ENCODE peak calls at places on chromosomes 6 and 20, in eight cellular contexts. I is activated T-cell treated with anti-CD3 and anti-CD28 coated beads for 1 hour; J is activated CD4-positive, alpha-beta T cell treated with anti-CD3 and anti-CD28 coated beads, Interleukin-2, amount 50 U/mL, for 24 hours; D is activated CD4-positive, alpha-beta memory T cell treated with anti-CD3 and anti-CD28 coated beads for 36 hours; T is nucleus accumbens; V is activated naive CD4-positive, alpha-beta T cell; P is globus pallidus; B is B cell. W is an unnamed sample.

GRCh38 chr6:44043036-44043478 is 84.2 kb downstream of the MRPL14 start:
- DNase-seq in I (no peak), J (no peak), D (no peak), T (no peak), V (no peak), P (no peak), B (no peak), W (no peak)

GRCh38 chr6:21342496-21342895 is 251.1 kb upstream of the SOX4 start:
- DNase-seq in I (no peak), J (no peak), D (no peak), T (no peak), V (no peak), P (no peak), B (no peak), W (no peak)

GRCh38 chr6:36805917-36806316 is 33.3 kb downstream of the CPNE5 start:
- DNase-seq in I (no peak), J (no peak), D (no peak), T (no peak), V (no peak), P (no peak), B (no peak), W (no peak)

GRCh38 chr6:168671863-168672546 is 231.0 kb downstream of the SMOC2 start:
- DNase-seq in I (no peak), J (no peak), D (no peak), T (no peak), V (no peak), P (no peak), B (no peak), W (no peak)

GRCh38 chr6:13927203-13927602 is 2.5 kb downstream of the RNF182 start:
- DNase-seq in I (no peak), J (no peak), D (no peak), T (no peak), V (no peak), P (no peak), B (no peak), W (no peak)

GRCh38 chr6:80143312-80143960 is 37.0 kb downstream of the BCKDHB start:
- DNase-seq in I (no peak), J (no peak), D (no peak), T (peak), V (no peak), P (peak), B (no peak), W (no peak)

GRCh38 chr20:38873050-38873581 is 53.1 kb upstream of the FAM83D start:
- DNase-seq in I (peak), J (peak), D (peak), T (no peak), V (peak), P (no peak), B (peak), W (peak)

GRCh38 chr20:47136782-47137181 is 219.7 kb downstream of the ZMYND8 start:
- DNase-seq in I (no peak), J (no peak), D (no peak), T (no peak), V (no peak), P (no peak), B (no peak), W (no peak)

GRCh38 chr6:20707166-20707485 is 172.9 kb downstream of the CDKAL1 start:
- DNase-seq in I (no peak), J (no peak), D (no peak), T (no peak), V (no peak), P (no peak), B (no peak), W (no peak)

GRCh38 chr6:13089296-13089994 is 238.9 kb downstream of the TBC1D7 start:
- DNase-seq in I (no peak), J (no peak), D (no peak), T (no peak), V (no peak), P (no peak), B (no peak), W (no peak)

GRCh38 chr6:56549014-56549413 is 93.7 kb downstream of the DST start:
- DNase-seq in I (no peak), J (no peak), D (no peak), T (no peak), V (no peak), P (no peak), B (no peak), W (no peak)

GRCh38 chr6:160367798-160368547 is 19.8 kb downstream of the SLC22A3 start:
- DNase-seq in I (no peak), J (no peak), D (no peak), T (no peak), V (no peak), P (no peak), B (no peak), W (no peak)

GRCh38 chr6:39466664-39467063 is 144.2 kb upstream of the KCNK16 start:
- DNase-seq in I (no peak), J (no peak), D (no peak), T (no peak), V (no peak), P (no peak), B (no peak), W (no peak)

GRCh38 chr6:134198093-134198492 is 119.8 kb downstream of the SGK1 start:
- DNase-seq in I (no peak), J (no peak), D (no peak), T (no peak), V (no peak), P (no peak), B (no peak), W (no peak)

GRCh38 chr6:141169419-141169818 is 963.3 kb upstream of the GJE1 start:
- DNase-seq in I (no peak), J (no peak), D (no peak), T (no peak), V (no peak), P (no peak), B (no peak), W (no peak)

GRCh38 chr6:72580281-72580940 is 41.5 kb upstream of the KCNQ5 start:
- DNase-seq in I (no peak), J (no peak), D (no peak), T (no peak), V (no peak), P (peak), B (no peak), W (no peak)

GRCh38 chr6:53065266-53066058 is at the start of gene FBXO9:
- DNase-seq in I (peak), J (peak), D (peak), T (peak), V (peak), P (peak), B (peak), W (peak)

GRCh38 chr6:79280756-79281155 is 46.3 kb upstream of the HMGN3 start:
- DNase-seq in I (no peak), J (no peak), D (no peak), T (no peak), V (no peak), P (no peak), B (no peak), W (no peak)

W was measured in naive thymus-derived CD4-positive, alpha-beta T cell.